ENCODE peak calls at places on chromosome 10, in ten cellular contexts. E is neural progenitor cell; W is GM12865; N is CD8-positive, alpha-beta T cell; I is chondrocyte; X is fibroblast of the aortic adventitia; S is heart right ventricle; F is brain microvascular endothelial cell; D is ovary; A is IMR-90. T is an unnamed sample.
A peak's percentile ranks its signal among the peaks of the same experiment; 100 is the strongest.

GRCh38 chr10:21534611-21535493 is 820 bp downstream of the MLLT10 start:
- DNase-seq in E (peak; percentile 87), W (peak; percentile 64), N (peak; percentile 54), I (no peak), X (no peak), S (peak; percentile 54), F (no peak), D (peak; percentile 74), A (peak; percentile 45), T (peak; percentile 58)

GRCh38 chr10:58435297-58435696 is 50.1 kb downstream of the TFAM start:
- DNase-seq in E (no peak), W (no peak), N (no peak), I (no peak), X (peak; percentile 97), S (no peak), F (peak; percentile 99), D (no peak), A (peak; percentile 99), T (peak; percentile 97)

GRCh38 chr10:99740933-99741559 is 9.0 kb downstream of the CUTC start:
- DNase-seq in E (no peak), W (no peak), N (no peak), I (no peak), X (no peak), S (no peak), F (no peak), D (no peak), A (no peak), T (no peak)

GRCh38 chr10:132637477-132638129 is 100.0 kb downstream of the INPP5A start:
- DNase-seq in E (peak; percentile 51), W (peak; percentile 59), N (peak; percentile 26), I (no peak), X (peak; percentile 81), S (no peak), F (peak; percentile 47), D (peak; percentile 36), A (peak; percentile 73), T (peak; percentile 63)

GRCh38 chr10:102963237-102963886 is 45.3 kb downstream of the CNNM2 start:
- DNase-seq in E (no peak), W (no peak), N (no peak), I (no peak), X (no peak), S (no peak), F (no peak), D (no peak), A (peak; percentile 37), T (no peak)

GRCh38 chr10:78407009-78407711 is 373.5 kb downstream of the RPS24 start:
- DNase-seq in E (peak; percentile 97), W (peak; percentile 87), N (peak; percentile 55), I (no peak), X (peak; percentile 88), S (peak; percentile 87), F (peak; percentile 94), D (peak; percentile 96), A (peak; percentile 93), T (peak; percentile 90)

GRCh38 chr10:128568979-128569378 is 442.8 kb upstream of the MKI67 start:
- DNase-seq in E (no peak), W (no peak), N (no peak), I (no peak), X (no peak), S (no peak), F (no peak), D (no peak), A (no peak), T (no peak)

GRCh38 chr10:101745074-101745690 is 30.7 kb downstream of the FGF8 start:
- DNase-seq in E (no peak), W (no peak), N (no peak), I (no peak), X (peak; percentile 0), S (no peak), F (no peak), D (no peak), A (no peak), T (no peak)

GRCh38 chr10:66642217-66642616 is 283.6 kb upstream of the LRRTM3 start:
- DNase-seq in E (no peak), W (no peak), N (no peak), I (no peak), X (no peak), S (no peak), F (no peak), D (no peak), A (no peak), T (peak; percentile 29)

GRCh38 chr10:79070611-79071534 is 2.1 kb downstream of the ZMIZ1 start:
- DNase-seq in E (peak; percentile 80), W (peak; percentile 21), N (no peak), I (peak; percentile 85), X (peak; percentile 97), S (peak; percentile 89), F (peak; percentile 45), D (peak; percentile 89), A (peak; percentile 69), T (peak; percentile 99)

GRCh38 chr10:78331391-78331922 is 297.8 kb downstream of the RPS24 start:
- DNase-seq in E (peak; percentile 46), W (no peak), N (no peak), I (no peak), X (peak; percentile 83), S (no peak), F (peak; percentile 23), D (peak; percentile 60), A (peak; percentile 76), T (no peak)

GRCh38 chr10:13272164-13272571 is 27.7 kb downstream of the PHYH start:
- DNase-seq in E (peak; percentile 9), W (peak; percentile 43), N (no peak), I (no peak), X (peak; percentile 58), S (peak; percentile 40), F (no peak), D (peak; percentile 82), A (peak; percentile 54), T (no peak)

GRCh38 chr10:13924020-13924725 is 337.4 kb downstream of the PRPF18 start:
- DNase-seq in E (no peak), W (no peak), N (no peak), I (no peak), X (peak; percentile 97), S (no peak), F (peak; percentile 91), D (no peak), A (peak; percentile 96), T (peak; percentile 77)

GRCh38 chr10:43117777-43118583 is 20.3 kb upstream of the CSGALNACT2 start:
- DNase-seq in E (no peak), W (no peak), N (no peak), I (peak; percentile 67), X (no peak), S (no peak), F (no peak), D (peak; percentile 11), A (no peak), T (no peak)

GRCh38 chr10:3226960-3227724 is 54.6 kb upstream of the PITRM1 start:
- DNase-seq in E (no peak), W (no peak), N (no peak), I (no peak), X (peak; percentile 90), S (no peak), F (peak; percentile 94), D (no peak), A (peak; percentile 79), T (peak; percentile 79)

GRCh38 chr10:50653142-50653541 is 29.4 kb upstream of the SGMS1 start:
- DNase-seq in E (no peak), W (peak; percentile 44), N (no peak), I (no peak), X (peak; percentile 60), S (no peak), F (no peak), D (no peak), A (peak; percentile 47), T (peak; percentile 31)

GRCh38 chr10:78980354-78980753 is 88.4 kb upstream of the ZMIZ1 start:
- DNase-seq in E (no peak), W (no peak), N (no peak), I (no peak), X (peak; percentile 32), S (no peak), F (no peak), D (no peak), A (no peak), T (no peak)

DNA sequence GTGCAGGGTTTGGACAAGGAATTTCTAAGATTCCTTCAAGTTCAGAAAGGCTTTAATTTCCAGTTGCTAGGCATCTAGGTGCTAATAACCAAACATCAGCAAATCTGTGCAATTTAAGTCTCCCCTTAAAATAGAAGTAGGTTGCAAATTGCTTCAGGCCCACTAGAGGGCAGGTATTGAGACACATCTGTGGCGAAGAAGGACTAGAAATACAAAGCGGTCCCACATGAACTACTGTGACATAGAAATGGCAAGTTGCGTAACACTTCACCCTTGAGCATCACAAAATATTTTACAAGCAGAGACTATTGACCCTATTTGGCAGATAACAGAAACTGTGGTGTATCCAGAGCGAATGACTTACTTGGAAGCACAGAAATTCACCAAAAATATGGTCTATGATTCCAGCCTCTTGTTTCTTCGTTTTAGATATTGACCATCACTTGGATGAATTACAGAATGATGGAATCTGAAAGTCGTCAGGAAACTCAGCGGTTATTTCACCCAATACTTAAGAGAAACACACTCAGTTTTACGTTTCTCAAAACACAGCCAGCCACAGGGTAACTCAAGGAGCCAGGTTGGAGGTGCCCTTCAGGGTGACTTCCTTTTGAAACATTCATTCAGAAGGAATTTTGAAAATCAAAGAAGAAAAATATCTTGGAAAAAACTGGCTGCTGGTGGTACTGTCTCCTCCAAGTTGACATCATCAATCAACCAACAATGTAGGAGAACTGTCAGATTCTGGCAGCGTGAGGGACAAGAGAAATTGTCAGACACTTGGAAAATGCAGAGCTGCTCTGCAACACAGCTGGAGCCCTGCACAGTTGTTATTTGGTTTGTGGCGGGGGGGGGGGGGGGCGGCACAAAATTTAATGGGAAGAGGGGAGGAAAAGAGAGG is 256.3 kb upstream of the MINDY3 start:
- DNase-seq in E (peak; percentile 32), W (peak; percentile 50), N (no peak), I (no peak), X (peak; percentile 4), S (peak; percentile 6), F (peak; percentile 4), D (no peak), A (no peak), T (peak; percentile 31)
- TF ChIP-seq CTCF in E (peak; percentile 68), W (peak; percentile 58), N (no peak), I (peak; percentile 76), X (peak; percentile 37), S (peak; percentile 49), F (peak; percentile 42), D (no peak), A (peak; percentile 16), T (peak; percentile 41)

GRCh38 chr10:118033905-118034304 is 12.8 kb downstream of the RAB11FIP2 start:
- DNase-seq in E (no peak), W (no peak), N (no peak), I (no peak), X (no peak), S (no peak), F (no peak), D (no peak), A (peak; percentile 19), T (no peak)
- TF ChIP-seq CTCF in E (no peak), W (no peak), N (no peak), I (no peak), X (no peak), S (no peak), F (no peak), D (no peak), A (no peak), T (no peak)

GRCh38 chr10:35228058-35228457 is 101.4 kb downstream of the CREM start:
- DNase-seq in E (no peak), W (no peak), N (no peak), I (no peak), X (no peak), S (no peak), F (no peak), D (no peak), A (no peak), T (no peak)
- TF ChIP-seq CTCF in E (no peak), W (no peak), N (no peak), I (peak; percentile 50), X (peak; percentile 5), S (no peak), F (no peak), D (no peak), A (peak; percentile 24), T (no peak)

GRCh38 chr10:29634764-29635625 is at the start of gene SVIL:
- DNase-seq in E (peak; percentile 32), W (no peak), N (no peak), I (no peak), X (peak; percentile 81), S (peak; percentile 81), F (peak; percentile 92), D (peak; percentile 73), A (peak; percentile 71), T (peak; percentile 91)
- TF ChIP-seq CTCF in E (no peak), W (no peak), N (no peak), I (peak; percentile 42), X (peak; percentile 13), S (peak; percentile 6), F (peak; percentile 3), D (peak; percentile 17), A (no peak), T (no peak)